ENCODE peak calls at places on chromosomes 11 and 22, in ten cellular contexts. M is BE2C; V is colonic mucosa; Z is small intestine; C is H1; E is CD8-positive, alpha-beta T cell; R is left lung; H is psoas muscle; Q is left ventricle myocardium inferior; S is mammary epithelial cell. P is an unnamed sample. For H3K4me1 and H3K27me3, the result is how much of the 10 kb centered on the place peaks cover.

GRCh38 chr11:113111156-113111555 is 149.9 kb downstream of the NCAM1 start:
- DNase-seq in M (peak), H (no peak), Z (no peak), C (no peak), V (no peak), S (no peak), R (no peak), Q (no peak), E (no peak), P (no peak)

GRCh38 chr22:49291169-49291568 is 536.5 kb downstream of the BRD1 start:
- DNase-seq in H (no peak), M (no peak), C (no peak), E (no peak), V (no peak), Z (no peak), Q (no peak), R (no peak), S (no peak), P (no peak)

GRCh38 chr11:47565340-47566165 is at the start of gene PTPMT1:
- DNase-seq in Z (peak), R (peak), Q (peak), M (peak), H (peak), E (peak), S (peak), V (peak), C (peak), P (peak)

GRCh38 chr11:66561178-66561974 is 7.0 kb downstream of the CTSF start:
- DNase-seq in C (no peak), M (no peak), Z (no peak), Q (no peak), H (no peak), E (no peak), S (no peak), V (no peak), R (peak), P (no peak)

GRCh38 chr11:120280566-120281160 is 40.7 kb downstream of the POU2F3 start:
- DNase-seq in E (no peak), H (no peak), R (no peak), M (peak), C (no peak), Z (no peak), S (no peak), Q (no peak), V (no peak), P (no peak)

GRCh38 chr11:76644591-76644990 is 26.0 kb downstream of the LRRC32 start:
- DNase-seq in S (peak), E (no peak), Q (no peak), H (no peak), Z (no peak), C (no peak), M (no peak), V (peak), R (no peak), P (peak)

GRCh38 chr22:41367039-41367679 is 14.6 kb upstream of the TEF start:
- DNase-seq in R (peak), S (peak), H (peak), Z (peak), C (peak), Q (peak), V (peak), M (peak), E (no peak), P (peak)

GRCh38 chr22:20550851-20551744 is 43.7 kb downstream of the MED15 start:
- DNase-seq in E (peak), Z (no peak), Q (no peak), C (no peak), S (no peak), H (peak), M (no peak), V (no peak), R (no peak), P (peak)

GRCh38 chr11:104148696-104149095 is 15.3 kb downstream of the PDGFD start:
- DNase-seq in S (no peak), Z (no peak), H (no peak), M (no peak), C (no peak), R (no peak), V (no peak), Q (no peak), E (no peak), P (no peak)

GRCh38 chr11:130629039-130629438 is 180.6 kb downstream of the ADAMTS15 start:
- DNase-seq in V (no peak), M (no peak), R (no peak), Z (no peak), Q (no peak), E (no peak), C (no peak), H (no peak), S (peak), P (no peak)

GRCh38 chr11:13344818-13345217 is 67.2 kb downstream of the BMAL1 start:
- DNase-seq in E (no peak), Z (no peak), Q (no peak), R (no peak), C (no peak), M (no peak), S (no peak), V (no peak), H (no peak), P (no peak)

DNA sequence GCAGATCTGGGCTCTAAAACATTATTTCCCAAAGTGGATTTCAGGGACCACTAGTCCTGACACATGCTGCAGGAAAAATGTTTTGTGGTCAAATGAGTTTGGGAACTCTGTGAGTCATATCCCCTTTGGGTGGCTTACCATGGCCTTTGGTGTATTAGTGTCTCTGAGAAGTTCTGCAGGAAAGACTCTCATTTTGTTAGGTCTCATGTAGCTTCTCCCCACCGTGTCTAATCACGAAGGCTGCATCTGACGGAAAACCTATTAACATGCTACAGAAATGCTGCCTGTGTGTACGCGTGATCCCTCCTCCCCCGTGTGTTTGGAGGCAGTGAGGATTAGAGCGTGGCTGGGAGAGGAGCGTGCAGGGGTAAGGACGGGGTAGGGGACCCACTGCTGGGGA is 191.7 kb downstream of the ST3GAL4 start:
- DNase-seq in E (no peak), C (no peak), Z (no peak), M (no peak), V (no peak), H (no peak), R (no peak), S (peak), Q (no peak), P (no peak)
- H3K4me3 ChIP-seq in E (no peak), C (no peak), Z (no peak), M (no peak), V (no peak), H (no peak), R (no peak), S (no peak), Q (no peak), P (no peak)

GRCh38 chr22:39915295-39915726 is 14.4 kb downstream of the GRAP2 start:
- DNase-seq in C (no peak), Z (no peak), Q (no peak), V (no peak), E (no peak), M (no peak), R (no peak), S (no peak), H (no peak), P (no peak)
- H3K4me1 ChIP-seq in C (under half), Z (under half), Q (under half), V (under half), E (half or more), M (under half), R (under half), S (under half), H (under half), P (under half)

GRCh38 chr22:22893891-22894739 is 6.5 kb downstream of the IGLL5 start:
- DNase-seq in H (no peak), S (no peak), M (no peak), Z (no peak), Q (no peak), E (no peak), V (no peak), C (no peak), R (no peak), P (no peak)
- H3K27me3 ChIP-seq in H (under half), S (under half), M (under half), Z (under half), Q (half or more), E (under half), V (under half), C (under half), R (under half), P (under half)

GRCh38 chr11:84316866-84317560 is 1030.8 kb upstream of the CCDC90B start:
- DNase-seq in H (no peak), V (no peak), S (no peak), R (no peak), C (no peak), E (no peak), Z (no peak), M (peak), Q (no peak), P (peak)
- H3K4me3 ChIP-seq in H (no peak), V (no peak), S (no peak), R (peak), C (no peak), E (no peak), Z (no peak), M (peak), Q (peak), P (peak)

GRCh38 chr11:78796956-78797355 is 222.3 kb upstream of the NARS2 start:
- DNase-seq in V (no peak), R (no peak), H (no peak), C (no peak), S (peak), Q (no peak), M (no peak), E (no peak), Z (no peak), P (no peak)

GRCh38 chr11:78800089-78800690 is 225.5 kb upstream of the NARS2 start:
- DNase-seq in E (no peak), S (no peak), R (no peak), C (no peak), H (no peak), Q (no peak), Z (no peak), V (no peak), M (no peak), P (no peak)

GRCh38 chr11:78795862-78796261 is 221.2 kb upstream of the NARS2 start:
- DNase-seq in C (no peak), Z (no peak), Q (no peak), S (no peak), V (no peak), R (no peak), M (no peak), E (no peak), H (no peak), P (no peak)

GRCh38 chr11:78798567-78799170 is 224.0 kb upstream of the NARS2 start:
- DNase-seq in V (peak), E (no peak), Q (peak), Z (peak), H (peak), S (peak), R (peak), C (peak), M (peak), P (peak)

DNA sequence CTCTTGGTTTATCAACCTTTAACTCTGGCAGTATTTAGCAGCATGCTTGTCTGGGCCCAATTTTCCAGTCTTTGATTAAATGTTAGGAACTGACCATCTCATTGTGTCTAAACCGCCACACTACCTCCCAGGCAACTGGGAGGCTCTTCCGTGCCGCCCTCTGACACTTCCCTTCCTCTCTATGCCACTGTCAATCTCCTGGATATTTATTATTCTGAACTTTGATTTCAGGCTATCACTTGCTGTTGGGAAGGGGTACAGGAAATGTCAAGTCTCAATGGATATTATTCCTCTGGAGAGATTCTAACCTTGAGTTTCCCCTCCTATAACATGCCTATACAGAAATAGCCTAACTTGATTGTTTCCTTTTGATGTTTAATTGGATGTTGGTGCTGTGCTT is 222.9 kb upstream of the NARS2 start:
- DNase-seq in E (no peak), R (no peak), S (no peak), C (no peak), H (no peak), M (no peak), Q (no peak), Z (no peak), V (no peak), P (no peak)
- H3K4me1 ChIP-seq in E (under half), R (under half), S (under half), C (under half), H (under half), M (under half), Q (under half), Z (under half), V (under half), P (under half)